ENCODE peak calls at places on chromosomes 1 and 21, in five cellular contexts. Z is heart right ventricle, Y is mesendoderm, F is uterus, E is K562. T is an unnamed sample.
A peak's percentile ranks its signal among the peaks of the same experiment; 100 is the strongest.

GRCh38 chr1:13651279-13651678 is 48.7 kb upstream of the PRDM2 start:
- DNase-seq in F (no peak), E (no peak), Y (no peak), Z (no peak), T (no peak)

GRCh38 chr1:2297246-2298011 is 69.3 kb downstream of the SKI start:
- DNase-seq in Y (no peak), Z (no peak), E (no peak), F (no peak), T (no peak)

GRCh38 chr1:232352956-232353355 is 277.0 kb downstream of the SIPA1L2 start:
- DNase-seq in F (no peak), Z (no peak), E (no peak), Y (no peak), T (no peak)

GRCh38 chr1:23083714-23084480 is 64.6 kb downstream of the KDM1A start:
- DNase-seq in E (no peak), Y (no peak), Z (peak; percentile 36), F (peak; percentile 26), T (no peak)

GRCh38 chr1:162389021-162389818 is 7.7 kb downstream of the C1orf226 start:
- DNase-seq in Y (no peak), E (no peak), F (no peak), Z (no peak), T (no peak)

GRCh38 chr21:15659768-15660423 is 69.9 kb upstream of the USP25 start:
- DNase-seq in E (no peak), Y (no peak), F (peak; percentile 17), Z (no peak), T (no peak)

GRCh38 chr21:44710756-44711326 is 531 bp downstream of the TSPEAR start:
- DNase-seq in F (no peak), Y (peak; percentile 75), E (no peak), Z (no peak), T (no peak)

GRCh38 chr21:42864812-42865211 is 14.5 kb downstream of the WDR4 start:
- DNase-seq in E (no peak), Z (no peak), F (no peak), Y (no peak), T (peak; percentile 9)

GRCh38 chr1:174968750-174969244 is 30.9 kb upstream of the CACYBP start:
- DNase-seq in F (no peak), Z (no peak), Y (no peak), E (no peak), T (no peak)

GRCh38 chr1:31707711-31708110 is 3.9 kb upstream of the COL16A1 start:
- DNase-seq in E (no peak), F (no peak), Z (no peak), Y (peak; percentile 39), T (no peak)

GRCh38 chr1:164589408-164589807 is 30.4 kb downstream of the PBX1 start:
- DNase-seq in E (no peak), Y (no peak), Z (no peak), F (no peak), T (no peak)

GRCh38 chr1:193656841-193657240 is 470.4 kb upstream of the B3GALT2 start:
- DNase-seq in Z (no peak), F (no peak), E (no peak), Y (no peak), T (no peak)

GRCh38 chr21:41622831-41623548 is 115.0 kb upstream of the TMPRSS2 start:
- DNase-seq in Y (no peak), Z (no peak), E (no peak), F (no peak), T (no peak)

GRCh38 chr1:54403808-54404261 is 2.4 kb downstream of the SSBP3 start:
- DNase-seq in E (no peak), Z (no peak), Y (no peak), F (no peak), T (no peak)

GRCh38 chr1:145959333-145959732 is 1.5 kb upstream of the LIX1L start:
- DNase-seq in F (no peak), Z (no peak), Y (no peak), E (no peak), T (no peak)

GRCh38 chr1:145961109-145961424 is 3.2 kb upstream of the LIX1L start:
- DNase-seq in F (no peak), Z (peak; percentile 33), Y (no peak), E (no peak), T (no peak)

GRCh38 chr1:145961425-145962156 is 2.8 kb downstream of the ANKRD34A start:
- DNase-seq in E (peak; percentile 42), F (peak; percentile 69), Y (peak; percentile 44), Z (peak; percentile 50), T (peak; percentile 37)

GRCh38 chr1:145959957-145960467 is 2.2 kb upstream of the LIX1L start:
- DNase-seq in Y (no peak), F (peak; percentile 50), E (no peak), Z (no peak), T (no peak)

GRCh38 chr1:145960468-145961108 is 2.8 kb upstream of the LIX1L start:
- DNase-seq in F (peak; percentile 84), Y (peak; percentile 91), Z (peak; percentile 87), E (no peak), T (peak; percentile 66)
- H3K27ac ChIP-seq in F (peak overlapping the region; percentile 93), Y (no peak overlapping the region), Z (peak overlapping the region; percentile 86), E (no peak overlapping the region), T (peak overlapping the region; percentile 81)

GRCh38 chr1:226938903-226939438 is 1.1 kb upstream of the COQ8A start:
- DNase-seq in Z (no peak), Y (peak; percentile 20), E (no peak), F (no peak), T (no peak)

GRCh38 chr1:226939439-226940028 is 560 bp upstream of the COQ8A start:
- DNase-seq in F (peak; percentile 67), E (peak; percentile 64), Z (peak; percentile 77), Y (no peak), T (peak; percentile 81)

GRCh38 chr1:226940029-226940805 is at the start of gene COQ8A:
- DNase-seq in Y (peak; percentile 100), Z (peak; percentile 100), F (peak; percentile 99), E (peak; percentile 100), T (peak; percentile 98)

GRCh38 chr1:226942392-226942791 is 2.3 kb downstream of the COQ8A start:
- DNase-seq in Z (no peak), Y (no peak), E (no peak), F (no peak), T (no peak)

GRCh38 chr1:226940806-226941067 is 643 bp downstream of the COQ8A start:
- DNase-seq in F (no peak), E (no peak), Z (no peak), Y (no peak), T (no peak)
- H3K27ac ChIP-seq in F (peak overlapping the region; percentile 72), E (peak overlapping the region; percentile 72), Z (peak overlapping the region; percentile 99), Y (no peak overlapping the region), T (peak overlapping the region; percentile 78)

DNA sequence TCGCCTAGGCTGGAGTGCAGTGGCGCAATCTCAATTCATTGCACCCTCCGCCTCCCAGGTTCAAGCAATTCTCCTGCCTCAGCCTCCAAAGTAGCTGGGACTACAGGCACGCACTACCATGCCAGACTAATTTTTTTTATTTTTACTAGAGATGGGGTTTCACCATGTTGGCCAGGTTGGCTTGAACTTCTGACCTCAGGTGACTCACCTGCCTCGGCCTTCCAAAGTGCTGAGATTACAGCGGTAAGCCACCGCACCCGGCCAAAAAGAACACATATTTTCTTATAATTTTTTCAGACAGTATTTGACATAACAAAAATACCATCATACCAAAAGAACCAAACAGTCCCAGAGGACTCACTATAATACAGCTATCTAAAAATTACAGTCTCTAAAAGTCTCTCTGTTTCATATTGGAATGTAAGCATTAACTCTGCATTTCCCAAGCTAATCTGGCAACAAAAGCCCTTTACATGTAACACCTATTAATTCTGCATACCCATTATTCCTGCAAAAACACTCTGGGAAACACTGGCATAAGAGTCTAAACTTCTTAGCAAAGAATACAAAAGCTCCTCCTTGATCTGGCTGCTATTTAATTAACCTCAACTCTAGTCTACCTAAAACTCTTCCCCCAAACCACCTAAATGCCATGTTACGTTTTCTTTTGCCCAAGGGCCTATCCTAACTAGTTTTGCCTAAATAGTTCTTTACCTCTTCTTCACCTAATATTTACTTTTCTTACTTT is 26.9 kb downstream of the WDR26 start:
- DNase-seq in E (no peak), Z (no peak), Y (peak; percentile 14), F (no peak), T (no peak)
- H3K27ac ChIP-seq in E (no peak overlapping the region), Z (no peak overlapping the region), Y (no peak overlapping the region), F (no peak overlapping the region), T (no peak overlapping the region)

DNA sequence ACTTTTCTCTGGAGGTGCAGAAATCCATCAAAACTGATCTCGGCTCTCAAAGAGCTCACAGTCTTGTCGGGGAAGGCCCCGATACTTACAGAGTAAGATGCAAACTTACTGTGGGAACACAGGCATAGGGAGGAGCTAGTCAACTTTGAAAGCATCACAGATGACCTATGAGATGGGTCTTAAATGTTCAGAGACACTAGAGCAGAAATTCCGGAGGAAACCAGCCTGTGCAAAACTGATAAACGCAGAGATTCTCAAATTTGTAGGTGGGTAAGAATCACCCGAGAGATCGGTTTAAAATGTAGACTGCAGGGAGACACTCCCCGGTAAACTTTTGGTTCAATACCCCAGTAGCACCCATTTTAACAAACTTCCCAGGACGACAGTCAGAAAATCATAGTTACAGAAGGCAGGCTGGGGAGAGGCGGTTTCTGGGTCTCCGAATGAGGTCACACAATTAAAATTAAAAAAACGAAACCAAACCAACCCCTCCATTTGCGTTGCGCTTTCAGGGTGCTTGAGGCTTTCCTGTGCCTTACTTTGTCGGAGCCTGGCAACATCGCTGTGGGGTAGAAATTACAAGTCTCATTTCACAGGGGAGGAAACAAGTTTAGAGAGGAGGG is 759 bp upstream of the THRAP3 start:
- DNase-seq in E (peak; percentile 45), Z (no peak), F (peak; percentile 31), Y (peak; percentile 54), T (no peak)
- H3K27ac ChIP-seq in E (peak overlapping the region; percentile 93), Z (peak overlapping the region; percentile 99), F (peak overlapping the region; percentile 93), Y (peak overlapping the region; percentile 91), T (peak overlapping the region; percentile 97)

GRCh38 chr1:27526569-27527222 is 36.7 kb upstream of the WASF2 start:
- DNase-seq in Z (no peak), F (no peak), Y (no peak), E (peak; percentile 49), T (no peak)

GRCh38 chr1:27527857-27528700 is 38.1 kb upstream of the WASF2 start:
- DNase-seq in Z (peak; percentile 61), Y (peak; percentile 59), F (peak; percentile 66), E (peak; percentile 55), T (peak; percentile 77)

GRCh38 chr1:27527223-27527856 is 37.4 kb upstream of the WASF2 start:
- DNase-seq in Z (peak; percentile 57), F (peak; percentile 85), E (peak; percentile 87), Y (peak; percentile 97), T (no peak)

GRCh38 chr1:27523666-27524020 is 33.7 kb upstream of the WASF2 start:
- DNase-seq in Y (no peak), F (no peak), E (no peak), Z (no peak), T (no peak)

GRCh38 chr1:27525296-27526271 is 35.6 kb upstream of the WASF2 start:
- DNase-seq in Y (peak; percentile 78), Z (peak; percentile 87), F (peak; percentile 82), E (peak; percentile 95), T (peak; percentile 33)
- H3K27ac ChIP-seq in Y (no peak overlapping the region), Z (peak overlapping the region; percentile 90), F (peak overlapping the region; percentile 96), E (peak overlapping the region; percentile 88), T (peak overlapping the region; percentile 79)

GRCh38 chr1:63321061-63321787 is 1.1 kb upstream of the FOXD3 start:
- DNase-seq in E (no peak), Y (peak; percentile 54), F (no peak), Z (no peak), T (no peak)

GRCh38 chr1:63319069-63320023 is 3.0 kb upstream of the FOXD3 start:
- DNase-seq in Y (peak; percentile 60), E (no peak), Z (no peak), F (no peak), T (no peak)

GRCh38 chr1:63321788-63322247 is 549 bp upstream of the FOXD3 start:
- DNase-seq in F (no peak), E (no peak), Y (peak; percentile 69), Z (no peak), T (no peak)

GRCh38 chr1:63318255-63319068 is 3.9 kb upstream of the FOXD3 start:
- DNase-seq in Z (no peak), E (no peak), F (no peak), Y (no peak), T (no peak)

GRCh38 chr1:63320024-63320799 is 2.2 kb upstream of the FOXD3 start:
- DNase-seq in Z (no peak), F (no peak), Y (peak; percentile 74), E (no peak), T (no peak)
- H3K27ac ChIP-seq in Z (peak overlapping the region; percentile 21), F (no peak overlapping the region), Y (no peak overlapping the region), E (no peak overlapping the region), T (no peak overlapping the region)